ENCODE peak calls at places on chromosomes 6 and 20, in eight cellular contexts. One of them, this sample, is unnamed.

GRCh38 chr6:21730533-21730932 is 137.0 kb downstream of the SOX4 start:
- DNase-seq in psoas muscle: no peak
- DNase-seq in mammary epithelial cell: no peak
- DNase-seq in endodermal cell: no peak
- DNase-seq in PC-9: no peak
- DNase-seq in dorsolateral prefrontal cortex: no peak
- DNase-seq in astrocyte of the cerebellum: no peak
- DNase-seq in upper lobe of right lung: no peak
- DNase-seq in this sample: no peak

GRCh38 chr6:1624071-1624847 is 14.5 kb downstream of the FOXC1 start:
- DNase-seq in psoas muscle: no peak
- DNase-seq in mammary epithelial cell: no peak
- DNase-seq in endodermal cell: peak; percentile 81
- DNase-seq in PC-9: no peak
- DNase-seq in dorsolateral prefrontal cortex: no peak
- DNase-seq in astrocyte of the cerebellum: no peak
- DNase-seq in upper lobe of right lung: no peak
- DNase-seq in this sample: no peak

GRCh38 chr20:34982270-34983088 is 26.8 kb downstream of the MYH7B start:
- DNase-seq in psoas muscle: no peak
- DNase-seq in mammary epithelial cell: no peak
- DNase-seq in endodermal cell: no peak
- DNase-seq in PC-9: no peak
- DNase-seq in dorsolateral prefrontal cortex: no peak
- DNase-seq in astrocyte of the cerebellum: no peak
- DNase-seq in upper lobe of right lung: no peak
- DNase-seq in this sample: no peak

GRCh38 chr6:123306334-123306733 is 310.3 kb downstream of the CLVS2 start:
- DNase-seq in psoas muscle: no peak
- DNase-seq in mammary epithelial cell: no peak
- DNase-seq in endodermal cell: no peak
- DNase-seq in PC-9: no peak
- DNase-seq in dorsolateral prefrontal cortex: no peak
- DNase-seq in astrocyte of the cerebellum: no peak
- DNase-seq in upper lobe of right lung: no peak
- DNase-seq in this sample: no peak

GRCh38 chr20:64099880-64100565 is 7.3 kb downstream of the NPBWR2 start:
- DNase-seq in psoas muscle: no peak
- DNase-seq in mammary epithelial cell: no peak
- DNase-seq in endodermal cell: no peak
- DNase-seq in PC-9: peak; percentile 3
- DNase-seq in dorsolateral prefrontal cortex: no peak
- DNase-seq in astrocyte of the cerebellum: no peak
- DNase-seq in upper lobe of right lung: no peak
- DNase-seq in this sample: no peak

GRCh38 chr20:32518593-32519366 is 66.4 kb downstream of the NOL4L start:
- DNase-seq in psoas muscle: no peak
- DNase-seq in mammary epithelial cell: peak; percentile 42
- DNase-seq in endodermal cell: peak; percentile 48
- DNase-seq in PC-9: no peak
- DNase-seq in dorsolateral prefrontal cortex: no peak
- DNase-seq in astrocyte of the cerebellum: no peak
- DNase-seq in upper lobe of right lung: no peak
- DNase-seq in this sample: no peak

GRCh38 chr6:7401103-7401502 is 11.5 kb downstream of the RIOK1 start:
- DNase-seq in psoas muscle: no peak
- DNase-seq in mammary epithelial cell: peak; percentile 76
- DNase-seq in endodermal cell: no peak
- DNase-seq in PC-9: no peak
- DNase-seq in dorsolateral prefrontal cortex: no peak
- DNase-seq in astrocyte of the cerebellum: no peak
- DNase-seq in upper lobe of right lung: no peak
- DNase-seq in this sample: peak; percentile 34

GRCh38 chr6:33455051-33455450 is 675 bp downstream of the ZBTB9 start:
- DNase-seq in psoas muscle: no peak
- DNase-seq in mammary epithelial cell: no peak
- DNase-seq in endodermal cell: no peak
- DNase-seq in PC-9: no peak
- DNase-seq in dorsolateral prefrontal cortex: no peak
- DNase-seq in astrocyte of the cerebellum: no peak
- DNase-seq in upper lobe of right lung: no peak
- DNase-seq in this sample: no peak

GRCh38 chr20:43942661-43943285 is 28.1 kb downstream of the TOX2 start:
- DNase-seq in psoas muscle: no peak
- DNase-seq in mammary epithelial cell: peak; percentile 56
- DNase-seq in endodermal cell: no peak
- DNase-seq in PC-9: peak; percentile 85
- DNase-seq in dorsolateral prefrontal cortex: no peak
- DNase-seq in astrocyte of the cerebellum: peak; percentile 64
- DNase-seq in upper lobe of right lung: no peak
- DNase-seq in this sample: peak; percentile 64

GRCh38 chr6:167676000-167676665 is 150.6 kb upstream of the AFDN start:
- DNase-seq in psoas muscle: no peak
- DNase-seq in mammary epithelial cell: no peak
- DNase-seq in endodermal cell: no peak
- DNase-seq in PC-9: no peak
- DNase-seq in dorsolateral prefrontal cortex: no peak
- DNase-seq in astrocyte of the cerebellum: no peak
- DNase-seq in upper lobe of right lung: peak; percentile 13
- DNase-seq in this sample: no peak

GRCh38 chr6:8065519-8065911 is 1.3 kb upstream of the BLOC1S5 start:
- DNase-seq in psoas muscle: no peak
- DNase-seq in mammary epithelial cell: no peak
- DNase-seq in endodermal cell: no peak
- DNase-seq in PC-9: no peak
- DNase-seq in dorsolateral prefrontal cortex: no peak
- DNase-seq in astrocyte of the cerebellum: no peak
- DNase-seq in upper lobe of right lung: no peak
- DNase-seq in this sample: peak; percentile 7

GRCh38 chr6:28615955-28616747 is 90.5 kb downstream of the GPX5 start:
- DNase-seq in psoas muscle: no peak
- DNase-seq in mammary epithelial cell: no peak
- DNase-seq in endodermal cell: peak; percentile 87
- DNase-seq in PC-9: no peak
- DNase-seq in dorsolateral prefrontal cortex: no peak
- DNase-seq in astrocyte of the cerebellum: no peak
- DNase-seq in upper lobe of right lung: no peak
- DNase-seq in this sample: no peak

GRCh38 chr6:155436981-155437749 is 18.5 kb downstream of the NOX3 start:
- DNase-seq in psoas muscle: no peak
- DNase-seq in mammary epithelial cell: no peak
- DNase-seq in endodermal cell: no peak
- DNase-seq in PC-9: no peak
- DNase-seq in dorsolateral prefrontal cortex: no peak
- DNase-seq in astrocyte of the cerebellum: no peak
- DNase-seq in upper lobe of right lung: no peak
- DNase-seq in this sample: peak; percentile 26

GRCh38 chr20:35604444-35604750 is 11.2 kb upstream of the SPAG4 start:
- DNase-seq in psoas muscle: no peak
- DNase-seq in mammary epithelial cell: no peak
- DNase-seq in endodermal cell: peak; percentile 91
- DNase-seq in PC-9: no peak
- DNase-seq in dorsolateral prefrontal cortex: no peak
- DNase-seq in astrocyte of the cerebellum: no peak
- DNase-seq in upper lobe of right lung: peak; percentile 65
- DNase-seq in this sample: peak; percentile 31

GRCh38 chr20:37285664-37286374 is 3.6 kb upstream of the MANBAL start:
- DNase-seq in psoas muscle: no peak
- DNase-seq in mammary epithelial cell: no peak
- DNase-seq in endodermal cell: no peak
- DNase-seq in PC-9: no peak
- DNase-seq in dorsolateral prefrontal cortex: no peak
- DNase-seq in astrocyte of the cerebellum: no peak
- DNase-seq in upper lobe of right lung: no peak
- DNase-seq in this sample: no peak

GRCh38 chr6:146587448-146587847 is 11.3 kb upstream of the ADGB start:
- DNase-seq in psoas muscle: no peak
- DNase-seq in mammary epithelial cell: no peak
- DNase-seq in endodermal cell: no peak
- DNase-seq in PC-9: no peak
- DNase-seq in dorsolateral prefrontal cortex: no peak
- DNase-seq in astrocyte of the cerebellum: no peak
- DNase-seq in upper lobe of right lung: no peak
- DNase-seq in this sample: no peak

GRCh38 chr20:47146703-47147102 is 209.8 kb downstream of the ZMYND8 start:
- DNase-seq in psoas muscle: no peak
- DNase-seq in mammary epithelial cell: peak; percentile 64
- DNase-seq in endodermal cell: no peak
- DNase-seq in PC-9: peak; percentile 98
- DNase-seq in dorsolateral prefrontal cortex: no peak
- DNase-seq in astrocyte of the cerebellum: peak; percentile 80
- DNase-seq in upper lobe of right lung: no peak
- DNase-seq in this sample: peak; percentile 13

GRCh38 chr20:54131675-54132611 is 41.8 kb downstream of the CYP24A1 start:
- DNase-seq in psoas muscle: no peak
- DNase-seq in mammary epithelial cell: no peak
- DNase-seq in endodermal cell: no peak
- DNase-seq in PC-9: peak; percentile 35
- DNase-seq in dorsolateral prefrontal cortex: no peak
- DNase-seq in astrocyte of the cerebellum: no peak
- DNase-seq in upper lobe of right lung: no peak
- DNase-seq in this sample: no peak

GRCh38 chr6:47700051-47700450 is 1.7 kb downstream of the ADGRF4 start:
- DNase-seq in psoas muscle: no peak
- DNase-seq in mammary epithelial cell: peak; percentile 99
- DNase-seq in endodermal cell: no peak
- DNase-seq in PC-9: peak; percentile 97
- DNase-seq in dorsolateral prefrontal cortex: no peak
- DNase-seq in astrocyte of the cerebellum: no peak
- DNase-seq in upper lobe of right lung: no peak
- DNase-seq in this sample: peak; percentile 94

GRCh38 chr6:43247115-43247999 is 4.1 kb downstream of the TTBK1 start:
- DNase-seq in psoas muscle: peak; percentile 78
- DNase-seq in mammary epithelial cell: peak; percentile 27
- DNase-seq in endodermal cell: peak; percentile 95
- DNase-seq in PC-9: peak; percentile 44
- DNase-seq in dorsolateral prefrontal cortex: peak; percentile 77
- DNase-seq in astrocyte of the cerebellum: no peak
- DNase-seq in upper lobe of right lung: peak; percentile 93
- DNase-seq in this sample: peak; percentile 51

GRCh38 chr20:17557675-17558006 is 12.2 kb upstream of the DSTN start:
- DNase-seq in psoas muscle: no peak
- DNase-seq in mammary epithelial cell: peak; percentile 92
- DNase-seq in endodermal cell: no peak
- DNase-seq in PC-9: peak; percentile 93
- DNase-seq in dorsolateral prefrontal cortex: no peak
- DNase-seq in astrocyte of the cerebellum: no peak
- DNase-seq in upper lobe of right lung: no peak
- DNase-seq in this sample: peak; percentile 58

GRCh38 chr6:2940010-2940850 is 31.1 kb downstream of the SERPINB6 start:
- DNase-seq in psoas muscle: no peak
- DNase-seq in mammary epithelial cell: no peak
- DNase-seq in endodermal cell: peak; percentile 52
- DNase-seq in PC-9: no peak
- DNase-seq in dorsolateral prefrontal cortex: no peak
- DNase-seq in astrocyte of the cerebellum: no peak
- DNase-seq in upper lobe of right lung: no peak
- DNase-seq in this sample: no peak

GRCh38 chr20:17928211-17928611 is 40.4 kb downstream of the SNX5 start:
- DNase-seq in psoas muscle: peak; percentile 73
- DNase-seq in mammary epithelial cell: no peak
- DNase-seq in endodermal cell: no peak
- DNase-seq in PC-9: no peak
- DNase-seq in dorsolateral prefrontal cortex: no peak
- DNase-seq in astrocyte of the cerebellum: no peak
- DNase-seq in upper lobe of right lung: no peak
- DNase-seq in this sample: no peak

GRCh38 chr6:5946181-5946580 is 60.5 kb downstream of the NRN1 start:
- DNase-seq in psoas muscle: no peak
- DNase-seq in mammary epithelial cell: no peak
- DNase-seq in endodermal cell: peak; percentile 8
- DNase-seq in PC-9: no peak
- DNase-seq in dorsolateral prefrontal cortex: no peak
- DNase-seq in astrocyte of the cerebellum: no peak
- DNase-seq in upper lobe of right lung: no peak
- DNase-seq in this sample: no peak

GRCh38 chr6:5946701-5947100 is 60.0 kb downstream of the NRN1 start:
- DNase-seq in psoas muscle: no peak
- DNase-seq in mammary epithelial cell: no peak
- DNase-seq in endodermal cell: no peak
- DNase-seq in PC-9: no peak
- DNase-seq in dorsolateral prefrontal cortex: no peak
- DNase-seq in astrocyte of the cerebellum: no peak
- DNase-seq in upper lobe of right lung: no peak
- DNase-seq in this sample: no peak

DNA sequence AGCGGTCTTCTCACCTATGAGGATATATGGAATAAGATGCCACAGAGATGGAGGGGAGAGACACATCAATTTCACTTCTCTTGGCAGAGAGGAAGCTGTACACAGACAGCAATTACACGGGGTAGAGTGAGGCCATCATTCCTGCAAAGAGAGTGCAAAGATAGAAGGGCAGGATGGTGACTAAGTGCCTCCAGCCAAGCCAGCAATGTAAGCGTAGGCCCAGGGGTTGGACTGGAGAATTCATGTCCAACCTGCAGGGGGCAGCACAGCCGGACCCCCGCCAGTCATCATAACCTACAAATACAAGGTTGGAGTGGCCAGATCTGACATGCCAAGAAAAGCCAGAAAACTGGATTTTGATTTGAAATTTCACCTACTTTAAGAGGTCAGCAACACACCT is 56.3 kb downstream of the NRN1 start:
- DNase-seq in psoas muscle: no peak
- DNase-seq in mammary epithelial cell: no peak
- DNase-seq in endodermal cell: peak; percentile 84
- DNase-seq in PC-9: no peak
- DNase-seq in dorsolateral prefrontal cortex: no peak
- DNase-seq in astrocyte of the cerebellum: no peak
- DNase-seq in upper lobe of right lung: no peak
- DNase-seq in this sample: peak; percentile 36
- TF ChIP-seq CTCF in psoas muscle: peak; percentile 29
- TF ChIP-seq CTCF in mammary epithelial cell: no peak
- TF ChIP-seq CTCF in endodermal cell: peak; percentile 90
- TF ChIP-seq CTCF in PC-9: peak; percentile 26
- TF ChIP-seq CTCF in dorsolateral prefrontal cortex: peak; percentile 52
- TF ChIP-seq CTCF in astrocyte of the cerebellum: peak; percentile 58
- TF ChIP-seq CTCF in upper lobe of right lung: peak; percentile 54
- TF ChIP-seq CTCF in this sample: peak; percentile 24

GRCh38 chr6:128156315-128157111 is 255.7 kb upstream of the THEMIS start:
- DNase-seq in psoas muscle: no peak
- DNase-seq in mammary epithelial cell: no peak
- DNase-seq in endodermal cell: no peak
- DNase-seq in PC-9: no peak
- DNase-seq in dorsolateral prefrontal cortex: no peak
- DNase-seq in astrocyte of the cerebellum: no peak
- DNase-seq in upper lobe of right lung: no peak
- DNase-seq in this sample: no peak
- TF ChIP-seq CTCF in psoas muscle: no peak
- TF ChIP-seq CTCF in mammary epithelial cell: no peak
- TF ChIP-seq CTCF in endodermal cell: no peak
- TF ChIP-seq CTCF in PC-9: no peak
- TF ChIP-seq CTCF in dorsolateral prefrontal cortex: no peak
- TF ChIP-seq CTCF in astrocyte of the cerebellum: no peak
- TF ChIP-seq CTCF in upper lobe of right lung: no peak
- TF ChIP-seq CTCF in this sample: no peak

GRCh38 chr6:83962592-83962991 is 71.0 kb upstream of the MRAP2 start:
- DNase-seq in psoas muscle: no peak
- DNase-seq in mammary epithelial cell: no peak
- DNase-seq in endodermal cell: no peak
- DNase-seq in PC-9: no peak
- DNase-seq in dorsolateral prefrontal cortex: no peak
- DNase-seq in astrocyte of the cerebellum: no peak
- DNase-seq in upper lobe of right lung: no peak
- DNase-seq in this sample: no peak
- TF ChIP-seq CTCF in psoas muscle: no peak
- TF ChIP-seq CTCF in mammary epithelial cell: no peak
- TF ChIP-seq CTCF in endodermal cell: no peak
- TF ChIP-seq CTCF in PC-9: no peak
- TF ChIP-seq CTCF in dorsolateral prefrontal cortex: no peak
- TF ChIP-seq CTCF in astrocyte of the cerebellum: no peak
- TF ChIP-seq CTCF in upper lobe of right lung: no peak
- TF ChIP-seq CTCF in this sample: no peak

GRCh38 chr6:159608961-159609673 is 83.9 kb downstream of the SOD2 start:
- DNase-seq in psoas muscle: no peak
- DNase-seq in mammary epithelial cell: peak; percentile 50
- DNase-seq in endodermal cell: peak; percentile 85
- DNase-seq in PC-9: no peak
- DNase-seq in dorsolateral prefrontal cortex: no peak
- DNase-seq in astrocyte of the cerebellum: peak; percentile 9
- DNase-seq in upper lobe of right lung: no peak
- DNase-seq in this sample: peak; percentile 66
- TF ChIP-seq CTCF in psoas muscle: no peak
- TF ChIP-seq CTCF in mammary epithelial cell: peak; percentile 92
- TF ChIP-seq CTCF in endodermal cell: peak; percentile 86
- TF ChIP-seq CTCF in PC-9: peak; percentile 40
- TF ChIP-seq CTCF in dorsolateral prefrontal cortex: no peak
- TF ChIP-seq CTCF in astrocyte of the cerebellum: peak; percentile 69
- TF ChIP-seq CTCF in upper lobe of right lung: peak; percentile 37
- TF ChIP-seq CTCF in this sample: peak; percentile 92